ENCODE peak calls at places on chromosome 16, in five cellular contexts. G is neural progenitor cell, O is Caco-2, J is neuronal stem cell, I is thoracic aorta. H is an unnamed sample. For H3K4me1 and H3K27me3, the result is how much of the 10 kb centered on the place peaks cover.

GRCh38 chr16:50984688-50985087 is 166.4 kb downstream of the SALL1 start:
- DNase-seq in G (no peak), I (no peak), O (no peak), J (no peak), H (no peak)

GRCh38 chr16:67260426-67261063 is 11.8 kb downstream of the SLC9A5 start:
- DNase-seq in G (peak), I (no peak), J (no peak), O (peak), H (no peak)

GRCh38 chr16:80804451-80805383 is at the start of gene CDYL2:
- DNase-seq in O (no peak), J (peak), G (peak), I (no peak), H (no peak)

GRCh38 chr16:2317231-2318020 is 23.1 kb downstream of the ABCA3 start:
- DNase-seq in J (no peak), I (no peak), G (no peak), O (no peak), H (no peak)

GRCh38 chr16:3027983-3028715 is 4.3 kb downstream of the THOC6 start:
- DNase-seq in I (no peak), G (peak), J (peak), O (peak), H (peak)

GRCh38 chr16:89367538-89368059 is 122.8 kb downstream of the ANKRD11 start:
- DNase-seq in J (no peak), O (no peak), I (no peak), G (no peak), H (no peak)

GRCh38 chr16:21088143-21088542 is 62.5 kb downstream of the DNAH3 start:
- DNase-seq in O (no peak), G (no peak), I (no peak), J (no peak), H (no peak)

GRCh38 chr16:57720142-57720575 is 15.4 kb upstream of the KATNB1 start:
- DNase-seq in O (peak), G (peak), J (no peak), I (no peak), H (peak)

GRCh38 chr16:19912445-19913305 is 28.0 kb upstream of the GPRC5B start:
- DNase-seq in J (no peak), O (no peak), I (no peak), G (no peak), H (no peak)

GRCh38 chr16:89004209-89004831 is 27.3 kb upstream of the CBFA2T3 start:
- DNase-seq in J (no peak), G (peak), I (no peak), O (no peak), H (no peak)

GRCh38 chr16:23917621-23918020 is 81.8 kb downstream of the PRKCB start:
- DNase-seq in O (no peak), J (no peak), G (no peak), I (no peak), H (no peak)

GRCh38 chr16:14199624-14200023 is 128.5 kb downstream of the MRTFB start:
- DNase-seq in O (no peak), G (no peak), I (no peak), J (no peak), H (no peak)

GRCh38 chr16:67647111-67647651 is 2.2 kb downstream of the CARMIL2 start:
- DNase-seq in G (no peak), I (no peak), J (no peak), O (no peak), H (no peak)

GRCh38 chr16:69620564-69620963 is 54.8 kb downstream of the NFAT5 start:
- DNase-seq in G (no peak), J (no peak), O (no peak), I (no peak), H (no peak)

GRCh38 chr16:35730251-35730650 is 2270.8 kb downstream of the TP53TG3F start:
- DNase-seq in G (no peak), I (no peak), O (no peak), J (no peak), H (no peak)

GRCh38 chr16:4709481-4709880 is 16.1 kb downstream of the NUDT16L1 start:
- DNase-seq in O (no peak), I (no peak), G (no peak), J (no peak), H (no peak)

GRCh38 chr16:11398851-11399250 is 53.6 kb downstream of the RMI2 start:
- DNase-seq in I (no peak), O (peak), G (no peak), J (no peak), H (no peak)

GRCh38 chr16:89633064-89633631 is 19.7 kb downstream of the DPEP1 start:
- DNase-seq in G (no peak), J (no peak), O (no peak), I (no peak), H (no peak)

GRCh38 chr16:24544640-24545039 is 5.3 kb downstream of the RBBP6 start:
- DNase-seq in I (no peak), J (no peak), G (no peak), O (no peak), H (no peak)

GRCh38 chr16:57111420-57111819 is 19.0 kb downstream of the CPNE2 start:
- DNase-seq in G (no peak), J (no peak), O (no peak), I (no peak), H (no peak)

GRCh38 chr16:14509055-14509454 is 121.0 kb downstream of the PARN start:
- DNase-seq in J (no peak), I (no peak), G (no peak), O (no peak), H (no peak)

GRCh38 chr16:19882186-19882585 is 2.5 kb downstream of the GPRC5B start:
- DNase-seq in G (peak), I (no peak), J (no peak), O (no peak), H (no peak)

GRCh38 chr16:12067714-12068401 is 91.3 kb downstream of the SNX29 start:
- DNase-seq in J (peak), I (no peak), G (peak), O (peak), H (peak)

GRCh38 chr16:14364386-14365199 is 265.5 kb downstream of the PARN start:
- DNase-seq in O (peak), G (peak), I (no peak), J (no peak), H (no peak)

GRCh38 chr16:68732741-68733399 is 4.2 kb upstream of the CDH1 start:
- DNase-seq in J (no peak), I (no peak), G (no peak), O (no peak), H (no peak)

GRCh38 chr16:22141746-22142145 is 20.6 kb upstream of the SDR42E2 start:
- DNase-seq in I (no peak), J (no peak), G (peak), O (no peak), H (no peak)

DNA sequence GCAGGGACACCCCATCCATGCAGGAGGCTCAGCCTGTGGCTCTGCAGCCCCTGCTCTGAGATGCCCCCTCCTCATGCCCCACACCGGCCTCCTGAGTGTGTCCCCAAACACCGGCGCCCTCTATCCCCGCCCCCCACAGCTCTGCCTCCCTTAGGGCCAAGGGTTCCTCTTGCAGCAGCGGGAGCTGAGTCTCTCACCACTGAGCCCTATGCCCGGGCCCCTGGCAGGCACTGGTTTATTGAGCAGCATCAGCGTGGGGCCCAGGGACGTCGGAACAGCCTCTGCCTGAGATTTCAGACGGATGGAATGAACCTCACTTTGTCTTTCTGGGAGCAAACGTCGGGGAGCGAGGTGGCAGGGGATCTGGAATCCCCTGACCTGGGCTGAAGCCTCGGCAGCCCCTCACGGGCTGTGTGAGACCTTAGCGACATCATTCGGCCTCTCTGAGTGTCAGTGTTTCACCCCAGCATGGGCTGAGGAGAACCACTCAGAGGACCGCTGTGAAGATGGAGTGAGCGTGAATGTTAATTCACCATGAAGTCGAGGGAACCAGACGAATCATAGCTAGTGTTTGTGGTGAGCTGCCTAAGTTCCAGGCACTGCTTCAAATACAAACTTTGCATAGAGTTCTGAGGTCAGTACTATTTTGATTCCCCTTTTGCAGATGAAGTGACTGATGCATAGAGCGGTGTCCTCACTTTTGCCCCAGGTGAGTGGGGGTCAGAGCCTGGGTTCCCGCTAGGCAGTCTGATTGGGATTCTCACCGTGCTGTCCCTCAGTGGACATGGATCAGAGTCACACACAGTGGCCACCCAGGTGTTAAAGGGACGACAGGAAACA is 5.3 kb upstream of the C16orf74 start:
- DNase-seq in G (no peak), J (no peak), I (no peak), O (no peak), H (no peak)
- H3K4me1 ChIP-seq in G (under half), J (under half), I (under half), O (under half), H (under half)

GRCh38 chr16:72876221-72876620 is 171.7 kb downstream of the ZFHX3 start:
- DNase-seq in O (no peak), I (no peak), J (no peak), G (no peak), H (no peak)

GRCh38 chr16:72876981-72877373 is 171.0 kb downstream of the ZFHX3 start:
- DNase-seq in I (no peak), O (peak), G (no peak), J (no peak), H (no peak)

GRCh38 chr16:72875291-72876036 is 172.5 kb downstream of the ZFHX3 start:
- DNase-seq in G (no peak), O (peak), J (no peak), I (no peak), H (no peak)

GRCh38 chr16:72878301-72879269 is 169.3 kb downstream of the ZFHX3 start:
- DNase-seq in I (no peak), J (no peak), O (peak), G (no peak), H (no peak)

GRCh38 chr16:72877374-72878028 is 170.4 kb downstream of the ZFHX3 start:
- DNase-seq in I (no peak), O (peak), G (no peak), J (no peak), H (no peak)
- H3K4me3 ChIP-seq in I (no peak), O (no peak), G (no peak), J (no peak), H (no peak)

GRCh38 chr16:86151372-86151950 is 252.5 kb downstream of the IRF8 start:
- DNase-seq in I (no peak), O (no peak), J (no peak), G (no peak), H (no peak)
- H3K27me3 ChIP-seq in I (under half), O (under half), J (under half), G (under half), H (under half)

GRCh38 chr16:85441189-85441889 is 171.8 kb upstream of the GSE1 start:
- DNase-seq in O (no peak), J (no peak), I (no peak), G (peak), H (no peak)
- H3K4me1 ChIP-seq in O (under half), J (half or more), I (under half), G (under half), H (under half)

GRCh38 chr16:87945351-87946042 is 5.7 kb upstream of the BANP start:
- DNase-seq in O (peak), J (peak), I (no peak), G (peak), H (no peak)
- H3K4me3 ChIP-seq in O (peak), J (no peak), I (peak), G (peak), H (no peak)

GRCh38 chr16:86231321-86231995 is 278.9 kb upstream of the FOXF1 start:
- DNase-seq in I (no peak), O (peak), G (no peak), J (no peak), H (no peak)

GRCh38 chr16:86229283-86229682 is 281.0 kb upstream of the FOXF1 start:
- DNase-seq in G (no peak), O (no peak), I (no peak), J (no peak), H (no peak)

GRCh38 chr16:86231996-86232350 is 278.4 kb upstream of the FOXF1 start:
- DNase-seq in I (no peak), G (no peak), J (no peak), O (peak), H (no peak)

GRCh38 chr16:86228713-86229112 is 281.6 kb upstream of the FOXF1 start:
- DNase-seq in O (no peak), G (no peak), J (no peak), I (no peak), H (no peak)

DNA sequence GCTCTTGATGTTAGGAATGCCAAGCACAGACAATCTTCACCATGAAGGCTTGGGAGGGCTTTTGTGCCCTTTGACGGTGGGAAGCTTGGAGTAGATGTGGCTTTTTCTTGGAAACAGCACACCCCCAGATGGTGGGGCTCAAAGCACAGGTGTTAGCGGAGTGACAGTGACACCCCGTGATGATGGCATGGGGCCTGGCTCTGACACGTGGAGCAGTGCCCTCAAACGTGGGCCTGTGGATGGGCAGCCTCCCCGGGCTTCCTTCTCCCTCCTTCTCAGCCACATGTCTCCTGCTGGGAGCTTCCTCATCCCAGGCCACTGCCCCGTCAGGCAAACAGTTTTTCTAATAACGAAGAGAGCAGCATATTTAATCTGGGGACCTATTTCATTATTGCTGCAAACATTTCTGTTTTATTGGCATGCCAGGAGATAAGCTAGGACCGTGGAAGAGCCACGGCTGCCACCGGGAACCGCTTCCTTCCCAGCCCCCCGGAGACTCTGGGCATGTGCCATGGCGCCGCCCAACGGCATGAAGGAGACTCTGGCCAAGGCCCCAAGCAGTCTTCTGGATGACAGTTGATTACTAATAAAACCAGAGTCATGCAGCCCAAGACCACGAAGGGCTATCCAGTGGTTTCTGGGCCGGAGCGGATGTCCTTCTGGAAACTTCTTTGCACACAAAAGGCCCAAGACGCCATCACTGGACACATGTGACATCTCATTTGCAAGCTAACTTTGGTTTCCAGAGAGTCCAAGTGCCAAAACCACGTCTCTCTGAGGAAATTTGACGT is 280.3 kb upstream of the FOXF1 start:
- DNase-seq in I (no peak), O (peak), J (no peak), G (no peak), H (no peak)
- H3K27me3 ChIP-seq in I (under half), O (under half), J (under half), G (under half), H (under half)

GRCh38 chr16:49461517-49461951 is 87.9 kb downstream of the C16orf78 start:
- DNase-seq in J (no peak), G (no peak), O (peak), I (no peak), H (no peak)

GRCh38 chr16:49459953-49460735 is 86.5 kb downstream of the C16orf78 start:
- DNase-seq in I (no peak), O (peak), J (no peak), G (no peak), H (no peak)

GRCh38 chr16:49462356-49462988 is 88.9 kb downstream of the C16orf78 start:
- DNase-seq in G (no peak), I (no peak), J (no peak), O (no peak), H (no peak)

GRCh38 chr16:49462989-49463371 is 89.4 kb downstream of the C16orf78 start:
- DNase-seq in O (no peak), G (no peak), J (no peak), I (no peak), H (no peak)

DNA sequence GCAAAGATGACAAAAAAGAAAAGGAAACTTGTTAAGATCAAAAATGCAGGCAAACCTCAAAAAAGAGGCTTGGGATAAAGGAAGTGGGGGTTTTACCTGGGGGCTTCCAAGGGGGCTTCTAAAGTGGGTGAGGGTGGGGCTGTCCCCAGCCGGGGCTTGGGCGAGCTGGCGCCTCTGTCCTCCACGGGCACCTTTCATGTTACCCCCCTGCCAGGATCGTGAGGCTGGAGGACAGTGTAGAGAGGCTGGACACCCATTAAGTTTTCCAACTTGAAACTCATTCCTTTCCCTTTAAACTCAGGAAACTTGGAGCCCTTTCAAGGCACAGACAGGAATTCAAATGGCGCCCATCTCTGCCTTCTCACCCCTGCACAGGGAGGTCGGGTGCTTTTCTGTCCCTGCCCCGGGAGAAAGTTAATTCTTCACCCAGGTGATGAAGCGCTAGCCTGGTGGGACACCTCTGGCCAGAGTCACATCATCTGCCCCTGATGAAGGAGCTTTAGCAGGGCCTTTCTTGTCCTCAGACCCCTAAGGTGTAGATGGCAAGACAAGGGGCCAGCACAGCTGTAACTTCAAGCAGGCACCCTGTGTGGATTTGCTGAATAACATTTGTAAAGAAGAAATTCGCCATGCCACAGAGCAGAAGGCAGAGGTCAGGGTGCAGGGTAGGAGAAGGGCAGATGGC is 87.3 kb downstream of the C16orf78 start:
- DNase-seq in J (no peak), G (no peak), I (no peak), O (peak), H (no peak)
- H3K4me1 ChIP-seq in J (under half), G (under half), I (under half), O (under half), H (under half)

GRCh38 chr16:590875-591200 is 972 bp downstream of the RAB40C start:
- DNase-seq in J (no peak), G (no peak), O (no peak), I (no peak), H (no peak)

GRCh38 chr16:591892-592517 is 2.1 kb downstream of the RAB40C start:
- DNase-seq in J (no peak), G (no peak), O (peak), I (no peak), H (no peak)

GRCh38 chr16:593807-594206 is 3.9 kb downstream of the RAB40C start:
- DNase-seq in I (no peak), G (no peak), J (no peak), O (peak), H (no peak)

GRCh38 chr16:593406-593805 is 3.5 kb downstream of the RAB40C start:
- DNase-seq in G (no peak), J (no peak), I (no peak), O (peak), H (no peak)

DNA sequence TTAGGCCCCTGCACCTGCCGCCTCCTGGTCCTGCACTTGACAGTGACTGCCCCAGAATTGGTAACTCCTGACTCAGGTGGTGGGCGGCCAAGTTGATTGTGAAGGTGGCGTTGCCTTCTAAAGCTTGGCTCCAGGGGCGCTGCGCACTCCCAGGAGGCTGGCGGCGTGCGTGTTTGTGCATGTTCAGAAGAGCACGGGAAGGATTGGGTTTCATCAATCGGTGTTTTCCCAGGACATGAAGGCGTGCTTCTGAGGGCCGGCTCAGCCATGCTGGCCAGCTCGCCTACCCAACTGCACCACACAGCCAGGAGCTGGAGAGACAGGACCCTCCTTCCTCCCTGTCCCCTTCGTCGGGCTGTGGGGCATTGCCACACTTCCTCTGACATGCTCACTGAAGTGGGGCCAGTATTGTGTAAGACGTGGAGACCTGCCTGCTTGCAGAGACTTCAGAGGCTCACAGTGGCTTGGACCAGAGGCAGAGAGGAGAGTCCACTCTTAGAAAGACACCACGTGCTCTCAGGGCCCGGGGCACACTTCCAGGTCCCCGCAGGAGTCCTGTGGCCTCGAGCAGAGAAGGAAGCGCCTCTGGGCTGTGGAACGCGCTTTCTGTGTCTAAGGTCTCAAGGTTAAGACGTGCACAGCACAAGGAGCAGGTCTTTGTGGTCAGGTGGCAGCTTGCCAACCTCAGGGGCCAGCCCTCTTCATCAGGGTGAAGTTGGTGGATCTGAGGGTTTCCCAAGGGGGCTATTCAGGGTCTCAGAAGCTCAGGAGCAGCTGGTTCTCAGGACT is 2.8 kb downstream of the RAB40C start:
- DNase-seq in G (no peak), O (peak), J (no peak), I (no peak), H (no peak)
- H3K4me3 ChIP-seq in G (no peak), O (no peak), J (no peak), I (no peak), H (no peak)